ENCODE peak calls at places on chromosomes 5 and 9, in ten cellular contexts. J is NCI-H2029 treated with DMSO at 0.1 percent for 48 hours; H is ACHN; F is NCI-H1105; I is BE2C; T is activated T-cell treated with anti-CD3 and anti-CD28 coated beads, Interleukin-2, amount 50 U/mL, for 72 hours; R is NCI-H2081; C is AML-193; Z is fibroblast of the aortic adventitia; O is M059J. S is an unnamed sample.

GRCh38 chr9:91131433-91131839 is 230.3 kb downstream of the AUH start:
- DNase-seq in J (no peak), H (no peak), F (no peak), I (no peak), T (peak; percentile 92), R (no peak), C (peak; percentile 48), Z (peak; percentile 96), O (peak; percentile 95), S (peak; percentile 69)

GRCh38 chr9:33737811-33738606 is 57.4 kb upstream of the PRSS3 start:
- DNase-seq in J (peak; percentile 25), H (peak; percentile 61), F (peak; percentile 34), I (peak; percentile 73), T (no peak), R (peak; percentile 68), C (peak; percentile 52), Z (peak; percentile 76), O (peak; percentile 60), S (peak; percentile 22)

GRCh38 chr9:70156729-70157128 is 102.0 kb upstream of the SMC5 start:
- DNase-seq in J (no peak), H (no peak), F (no peak), I (no peak), T (no peak), R (no peak), C (no peak), Z (peak; percentile 40), O (peak; percentile 66), S (no peak)

GRCh38 chr9:99516657-99517049 is 294.6 kb downstream of the SEC61B start:
- DNase-seq in J (no peak), H (no peak), F (no peak), I (no peak), T (peak; percentile 28), R (no peak), C (no peak), Z (no peak), O (peak; percentile 25), S (no peak)

GRCh38 chr9:34715639-34716215 is 5.8 kb upstream of the CCL21 start:
- DNase-seq in J (no peak), H (no peak), F (no peak), I (no peak), T (no peak), R (no peak), C (no peak), Z (no peak), O (no peak), S (no peak)

GRCh38 chr9:91677822-91678221 is 254.2 kb upstream of the NFIL3 start:
- DNase-seq in J (no peak), H (no peak), F (no peak), I (no peak), T (no peak), R (peak; percentile 32), C (no peak), Z (no peak), O (no peak), S (no peak)

GRCh38 chr9:33351547-33351946 is 50.8 kb downstream of the AQP7 start:
- DNase-seq in J (no peak), H (no peak), F (no peak), I (no peak), T (no peak), R (no peak), C (no peak), Z (no peak), O (peak; percentile 74), S (no peak)

GRCh38 chr5:169861934-169862333 is 118.4 kb downstream of the INSYN2B start:
- DNase-seq in J (no peak), H (no peak), F (no peak), I (peak; percentile 11), T (no peak), R (no peak), C (no peak), Z (peak; percentile 95), O (peak; percentile 89), S (no peak)

GRCh38 chr5:33969572-33970452 is 14.7 kb downstream of the SLC45A2 start:
- DNase-seq in J (no peak), H (peak; percentile 6), F (no peak), I (no peak), T (no peak), R (peak; percentile 20), C (peak; percentile 39), Z (peak; percentile 80), O (peak; percentile 61), S (no peak)

GRCh38 chr5:170571331-170571731 is 67.5 kb downstream of the KCNIP1 start:
- DNase-seq in J (no peak), H (peak; percentile 94), F (no peak), I (no peak), T (no peak), R (no peak), C (no peak), Z (no peak), O (peak; percentile 93), S (peak; percentile 99)

GRCh38 chr5:177309351-177310191 is 2.1 kb downstream of the MXD3 start:
- DNase-seq in J (peak; percentile 68), H (peak; percentile 66), F (no peak), I (peak; percentile 80), T (peak; percentile 79), R (peak; percentile 70), C (peak; percentile 34), Z (peak; percentile 65), O (peak; percentile 70), S (peak; percentile 78)

GRCh38 chr5:156137482-156137881 is 189.5 kb upstream of the SGCD start:
- DNase-seq in J (no peak), H (no peak), F (no peak), I (no peak), T (no peak), R (no peak), C (no peak), Z (no peak), O (no peak), S (peak; percentile 5)

GRCh38 chr9:111481885-111482636 is 2.1 kb downstream of the ECPAS start:
- DNase-seq in J (peak; percentile 89), H (no peak), F (peak; percentile 30), I (no peak), T (no peak), R (peak; percentile 59), C (peak; percentile 17), Z (peak; percentile 55), O (no peak), S (peak; percentile 14)

GRCh38 chr9:109171926-109172325 is 4.9 kb upstream of the FRRS1L start:
- DNase-seq in J (no peak), H (no peak), F (no peak), I (no peak), T (no peak), R (no peak), C (no peak), Z (peak; percentile 12), O (peak; percentile 89), S (no peak)

GRCh38 chr5:395921-396714 is 46.9 kb upstream of the EXOC3 start:
- DNase-seq in J (no peak), H (no peak), F (no peak), I (no peak), T (no peak), R (no peak), C (no peak), Z (no peak), O (no peak), S (no peak)

GRCh38 chr9:97412628-97413382 is 909 bp downstream of the TDRD7 start:
- DNase-seq in J (no peak), H (peak; percentile 4), F (no peak), I (no peak), T (no peak), R (peak; percentile 35), C (peak; percentile 23), Z (peak; percentile 14), O (peak; percentile 47), S (peak; percentile 19)

GRCh38 chr5:130116431-130116830 is 212.2 kb downstream of the CHSY3 start:
- DNase-seq in J (no peak), H (no peak), F (no peak), I (no peak), T (no peak), R (no peak), C (no peak), Z (peak; percentile 14), O (no peak), S (no peak)

GRCh38 chr9:124676159-124676551 is 95.0 kb downstream of the NR6A1 start:
- DNase-seq in J (no peak), H (no peak), F (no peak), I (no peak), T (no peak), R (no peak), C (no peak), Z (peak; percentile 34), O (no peak), S (no peak)

GRCh38 chr9:88972401-88972800 is 18.9 kb upstream of the S1PR3 start:
- DNase-seq in J (no peak), H (no peak), F (no peak), I (no peak), T (no peak), R (no peak), C (no peak), Z (no peak), O (no peak), S (no peak)

GRCh38 chr9:13386935-13387667 is 107.6 kb upstream of the MPDZ start:
- DNase-seq in J (no peak), H (peak; percentile 28), F (no peak), I (no peak), T (no peak), R (no peak), C (peak; percentile 88), Z (peak; percentile 97), O (peak; percentile 33), S (no peak)

GRCh38 chr9:94920439-94920951 is 194.0 kb downstream of the AOPEP start:
- DNase-seq in J (no peak), H (no peak), F (no peak), I (peak; percentile 78), T (no peak), R (no peak), C (no peak), Z (peak; percentile 96), O (peak; percentile 73), S (no peak)

GRCh38 chr9:13810510-13810909 is 503.4 kb downstream of the NFIB start:
- DNase-seq in J (no peak), H (peak; percentile 59), F (no peak), I (no peak), T (no peak), R (no peak), C (no peak), Z (peak; percentile 67), O (peak; percentile 62), S (peak; percentile 90)

GRCh38 chr9:16062542-16063240 is 509.8 kb downstream of the CCDC171 start:
- DNase-seq in J (no peak), H (peak; percentile 38), F (no peak), I (no peak), T (peak; percentile 2), R (no peak), C (no peak), Z (peak; percentile 81), O (peak; percentile 96), S (peak; percentile 67)

GRCh38 chr5:153099328-153099727 is 391.1 kb upstream of the GRIA1 start:
- DNase-seq in J (peak; percentile 64), H (no peak), F (no peak), I (no peak), T (no peak), R (peak; percentile 51), C (no peak), Z (no peak), O (no peak), S (no peak)

GRCh38 chr5:26553079-26553478 is 485.3 kb downstream of the CDH9 start:
- DNase-seq in J (peak; percentile 58), H (peak; percentile 79), F (peak; percentile 90), I (peak; percentile 51), T (no peak), R (peak; percentile 100), C (no peak), Z (no peak), O (peak; percentile 71), S (peak; percentile 71)

GRCh38 chr5:157197088-157197487 is 16.4 kb downstream of the ITK start:
- DNase-seq in J (no peak), H (no peak), F (no peak), I (no peak), T (no peak), R (no peak), C (no peak), Z (no peak), O (no peak), S (no peak)

GRCh38 chr5:39424751-39425524 is at the start of gene DAB2:
- DNase-seq in J (no peak), H (peak; percentile 94), F (no peak), I (peak; percentile 30), T (peak; percentile 54), R (peak; percentile 88), C (peak; percentile 81), Z (peak; percentile 99), O (peak; percentile 99), S (peak; percentile 86)

S was measured in Caki2.